ENCODE peak calls at places on chromosomes 16 and 17, in six cellular contexts. U is IMR-90, T is astrocyte of the spinal cord, Z is SK-N-SH, I is A549, M is GM13976. W is an unnamed sample.
A peak's percentile ranks its signal among the peaks of the same experiment; 100 is the strongest.

GRCh38 chr17:41687828-41688640 is 651 bp upstream of the EIF1 start:
- DNase-seq in M (no peak), T (peak; percentile 57), U (peak; percentile 15), Z (peak; percentile 44), I (peak; percentile 75), W (peak; percentile 76)

GRCh38 chr17:59427996-59428395 is 96.5 kb downstream of the YPEL2 start:
- DNase-seq in Z (no peak), T (no peak), U (no peak), M (no peak), I (no peak), W (no peak)

GRCh38 chr17:44416558-44417289 is 27.3 kb upstream of the ITGA2B start:
- DNase-seq in Z (no peak), U (no peak), I (no peak), M (no peak), T (no peak), W (peak; percentile 5)

GRCh38 chr17:37547986-37548385 is 58.3 kb downstream of the DUSP14 start:
- DNase-seq in I (no peak), T (no peak), U (no peak), M (no peak), Z (no peak), W (no peak)

GRCh38 chr17:36661047-36661666 is 59.8 kb downstream of the MRM1 start:
- DNase-seq in U (no peak), M (no peak), I (no peak), T (no peak), Z (peak; percentile 72), W (no peak)

GRCh38 chr17:77315010-77315409 is 174.2 kb downstream of the SEC14L1 start:
- DNase-seq in Z (no peak), I (no peak), T (no peak), U (no peak), M (no peak), W (no peak)

GRCh38 chr17:40038882-40039513 is 15.2 kb downstream of the MED24 start:
- DNase-seq in I (peak; percentile 68), M (peak; percentile 30), U (peak; percentile 87), Z (peak; percentile 80), T (peak; percentile 92), W (peak; percentile 63)

GRCh38 chr17:31740611-31741082 is 118.4 kb downstream of the COPRS start:
- DNase-seq in Z (no peak), M (no peak), T (peak; percentile 45), U (peak; percentile 91), I (no peak), W (no peak)

GRCh38 chr17:42783062-42783777 is 2.8 kb downstream of the WNK4 start:
- DNase-seq in M (no peak), I (peak; percentile 67), T (peak; percentile 62), Z (no peak), U (peak; percentile 83), W (peak; percentile 69)

GRCh38 chr17:72266099-72266852 is 145.5 kb downstream of the SOX9 start:
- DNase-seq in T (no peak), Z (peak; percentile 19), M (no peak), I (no peak), U (no peak), W (no peak)

GRCh38 chr17:4542726-4543191 is 12.4 kb downstream of the MYBBP1A start:
- DNase-seq in T (no peak), M (no peak), Z (no peak), U (no peak), I (no peak), W (no peak)

GRCh38 chr16:86343111-86343642 is 167.2 kb upstream of the FOXF1 start:
- DNase-seq in I (no peak), T (peak; percentile 66), Z (peak; percentile 45), M (no peak), U (peak; percentile 89), W (peak; percentile 35)

GRCh38 chr16:1788095-1788707 is 5.3 kb downstream of the IGFALS start:
- DNase-seq in U (no peak), M (no peak), T (no peak), Z (no peak), I (no peak), W (no peak)

GRCh38 chr16:16014329-16015224 is 65.2 kb downstream of the ABCC1 start:
- DNase-seq in Z (no peak), I (peak; percentile 92), M (no peak), U (peak; percentile 62), T (peak; percentile 49), W (no peak)

GRCh38 chr17:44556854-44557606 is at the start of gene FZD2:
- DNase-seq in Z (peak; percentile 95), I (peak; percentile 98), M (peak; percentile 90), U (peak; percentile 99), T (peak; percentile 100), W (peak; percentile 98)

GRCh38 chr17:12985431-12986285 is 32.2 kb downstream of the ELAC2 start:
- DNase-seq in Z (no peak), U (peak; percentile 32), M (no peak), I (no peak), T (peak; percentile 50), W (no peak)

GRCh38 chr17:57485566-57485865 is 229.2 kb downstream of the MSI2 start:
- DNase-seq in U (no peak), T (peak; percentile 45), I (no peak), Z (no peak), M (no peak), W (no peak)

GRCh38 chr17:61000911-61001310 is 323.3 kb downstream of the BCAS3 start:
- DNase-seq in U (peak; percentile 81), M (no peak), I (peak; percentile 53), T (peak; percentile 43), Z (no peak), W (peak; percentile 4)

GRCh38 chr16:89491238-89491869 is 993 bp upstream of the ANKRD11 start:
- DNase-seq in U (no peak), M (peak; percentile 30), Z (peak; percentile 46), T (no peak), I (peak; percentile 46), W (peak; percentile 28)

GRCh38 chr17:78995022-78995760 is 14.4 kb downstream of the CANT1 start:
- DNase-seq in I (no peak), T (no peak), U (no peak), Z (peak; percentile 28), M (no peak), W (no peak)

GRCh38 chr17:81021531-81022370 is 13.2 kb upstream of the BAIAP2 start:
- DNase-seq in U (no peak), T (no peak), I (no peak), M (no peak), Z (no peak), W (no peak)

GRCh38 chr16:5615868-5616642 is 518.5 kb upstream of the EEF2KMT start:
- DNase-seq in U (no peak), I (peak; percentile 58), M (peak; percentile 62), T (peak; percentile 17), Z (peak; percentile 84), W (no peak)

GRCh38 chr16:87068316-87068715 is 248.9 kb downstream of the C16orf95 start:
- DNase-seq in Z (no peak), U (no peak), I (no peak), M (no peak), T (no peak), W (no peak)

GRCh38 chr17:44267818-44268490 is at the start of gene SLC4A1:
- DNase-seq in U (no peak), T (no peak), Z (peak; percentile 44), M (no peak), I (no peak), W (no peak)

GRCh38 chr17:81641825-81642489 is 5.0 kb downstream of the TSPAN10 start:
- DNase-seq in U (peak; percentile 77), T (peak; percentile 47), Z (no peak), I (peak; percentile 50), M (no peak), W (peak; percentile 59)

DNA sequence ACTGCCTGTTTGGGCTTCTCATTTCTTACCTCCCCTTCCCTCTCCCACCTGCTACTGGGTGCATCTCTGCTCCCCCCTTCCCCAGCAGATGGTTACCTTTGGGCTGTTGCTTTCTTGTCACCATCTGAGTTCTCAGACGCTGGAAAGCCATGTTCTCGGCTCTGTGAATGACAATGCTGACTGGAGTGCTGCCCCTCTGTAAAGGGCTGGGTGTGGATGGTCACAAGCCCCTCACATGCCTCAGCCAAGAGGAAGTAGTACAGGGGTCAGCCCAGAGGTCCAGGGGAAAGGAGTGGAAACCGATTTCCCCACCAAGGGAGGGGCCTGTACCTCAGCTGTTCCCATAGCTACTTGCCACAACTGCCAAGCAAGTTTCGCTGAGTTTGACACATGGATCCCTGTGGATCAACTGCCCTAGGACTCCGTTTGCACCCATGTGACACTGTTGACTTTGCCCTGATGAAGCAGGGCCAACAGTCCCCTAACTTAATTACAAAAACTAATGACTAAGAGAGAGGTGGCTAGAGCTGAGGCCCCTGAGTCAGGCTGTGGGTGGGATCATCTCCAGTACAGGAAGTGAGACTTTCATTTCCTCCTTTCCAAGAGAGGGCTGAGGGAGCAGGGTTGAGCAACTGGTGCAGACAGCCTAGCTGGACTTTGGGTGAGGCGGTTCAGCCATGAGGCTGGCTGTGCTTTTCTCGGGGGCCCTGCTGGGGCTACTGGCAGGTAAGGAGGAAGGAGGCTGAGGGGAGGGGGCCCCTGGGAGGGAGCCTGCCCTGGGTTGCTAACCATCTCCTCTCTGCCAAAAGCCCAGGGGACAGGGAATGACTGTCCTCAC is at the start of gene CD68:
- DNase-seq in I (peak; percentile 88), U (peak; percentile 91), Z (peak; percentile 58), M (peak; percentile 82), T (peak; percentile 82), W (peak; percentile 96)
- TF ChIP-seq CTCF in I (no peak), U (no peak), Z (no peak), M (no peak), T (no peak), W (no peak)

DNA sequence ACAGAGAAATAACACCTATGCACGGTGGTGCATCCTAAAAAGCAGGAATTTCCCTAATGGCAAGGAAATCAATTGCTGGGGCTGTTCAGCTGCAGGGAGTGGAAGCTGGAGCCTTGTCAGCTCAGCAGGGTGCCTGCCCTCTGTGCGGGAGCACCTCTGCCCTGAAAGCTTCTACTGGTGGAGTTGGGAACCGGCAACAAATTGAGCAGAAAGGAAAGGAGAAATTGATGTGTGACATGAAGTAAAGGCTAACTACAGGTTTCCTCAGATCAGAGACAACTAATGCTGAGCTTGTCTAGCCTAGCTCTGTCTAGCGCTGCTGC is 48.2 kb upstream of the SREBF1 start:
- DNase-seq in T (no peak), Z (no peak), I (no peak), M (no peak), U (no peak), W (no peak)
- TF ChIP-seq CTCF in T (no peak), Z (no peak), I (no peak), M (no peak), U (no peak), W (no peak)

GRCh38 chr17:30236297-30236624 is 764 bp upstream of the SLC6A4 start:
- DNase-seq in I (no peak), T (no peak), U (no peak), M (no peak), Z (no peak), W (no peak)
- TF ChIP-seq CTCF in I (no peak), T (no peak), U (no peak), M (no peak), Z (no peak), W (no peak)

DNA sequence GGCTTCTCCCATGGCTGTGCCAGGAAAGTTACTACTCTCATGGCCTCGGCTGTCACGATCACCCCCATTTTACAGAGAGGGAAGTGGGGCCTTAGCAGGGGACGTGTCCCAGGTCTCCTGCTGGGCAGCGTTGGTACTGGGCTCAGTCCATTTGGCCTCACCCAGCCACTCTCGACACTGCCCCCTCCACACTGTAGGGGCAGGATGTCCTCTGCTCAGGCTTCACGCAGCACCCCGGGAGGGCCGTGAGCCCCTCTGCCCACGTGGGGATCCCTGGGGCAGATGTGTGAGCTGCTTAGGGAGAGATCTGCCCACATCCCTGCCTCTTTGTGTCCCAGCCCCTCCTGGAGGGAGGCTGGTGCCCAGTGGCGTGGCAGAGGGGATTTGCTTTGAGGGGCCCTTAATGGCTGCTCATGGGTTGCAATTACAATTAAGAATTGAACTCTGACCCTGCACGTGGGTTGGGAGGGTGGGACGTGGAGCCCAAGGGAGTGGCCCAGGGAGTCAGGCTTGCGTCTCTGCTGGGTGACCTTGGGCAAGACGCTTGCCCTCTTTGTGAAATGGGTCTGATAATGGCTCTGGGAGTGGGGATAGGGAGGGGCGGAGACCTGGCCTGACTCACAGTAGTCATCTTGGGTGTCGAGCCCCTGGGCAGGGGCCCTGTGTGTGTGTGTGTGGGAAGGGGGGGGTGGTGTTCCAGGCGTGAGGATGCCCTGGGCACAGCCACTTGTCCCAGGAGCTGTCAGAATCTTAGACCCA is 2.3 kb upstream of the KCNJ12 start:
- DNase-seq in Z (no peak), T (no peak), U (no peak), I (no peak), M (no peak), W (no peak)
- TF ChIP-seq CTCF in Z (no peak), T (no peak), U (no peak), I (no peak), M (no peak), W (no peak)